ENCODE peak calls at places on chromosomes 13 and 19, in four cellular contexts. O is osteocyte, F is A549, Z is nephron progenitor cell. A is an unnamed sample.

GRCh38 chr19:51887522-51888498 is at the start of gene ZNF577:
- DNase-seq in O (peak), F (no peak), Z (peak), A (peak)

GRCh38 chr13:91045351-91046034 is 302.0 kb upstream of the MIR17HG start:
- DNase-seq in O (no peak), F (peak), Z (no peak), A (no peak)

GRCh38 chr19:11949201-11949600 is 15.6 kb upstream of the ZNF763 start:
- DNase-seq in O (no peak), F (no peak), Z (no peak), A (no peak)

GRCh38 chr13:97911311-97912138 is 42.0 kb upstream of the IPO5 start:
- DNase-seq in O (no peak), F (peak), Z (no peak), A (no peak)

GRCh38 chr19:14553939-14554243 is 18.0 kb downstream of the NDUFB7 start:
- DNase-seq in O (no peak), F (no peak), Z (no peak), A (no peak)

GRCh38 chr13:102309110-102309509 is 92.7 kb downstream of the FGF14 start:
- DNase-seq in O (no peak), F (no peak), Z (no peak), A (no peak)

GRCh38 chr13:95153647-95154405 is 147.4 kb downstream of the ABCC4 start:
- DNase-seq in O (no peak), F (no peak), Z (no peak), A (no peak)

GRCh38 chr13:30355405-30355741 is 48.0 kb upstream of the KATNAL1 start:
- DNase-seq in O (no peak), F (no peak), Z (peak), A (peak)

GRCh38 chr19:38183227-38183914 is 40.7 kb downstream of the DPF1 start:
- DNase-seq in O (no peak), F (no peak), Z (peak), A (no peak)

GRCh38 chr19:12783226-12783848 is 7.9 kb upstream of the JUNB start:
- DNase-seq in O (no peak), F (no peak), Z (no peak), A (no peak)

DNA sequence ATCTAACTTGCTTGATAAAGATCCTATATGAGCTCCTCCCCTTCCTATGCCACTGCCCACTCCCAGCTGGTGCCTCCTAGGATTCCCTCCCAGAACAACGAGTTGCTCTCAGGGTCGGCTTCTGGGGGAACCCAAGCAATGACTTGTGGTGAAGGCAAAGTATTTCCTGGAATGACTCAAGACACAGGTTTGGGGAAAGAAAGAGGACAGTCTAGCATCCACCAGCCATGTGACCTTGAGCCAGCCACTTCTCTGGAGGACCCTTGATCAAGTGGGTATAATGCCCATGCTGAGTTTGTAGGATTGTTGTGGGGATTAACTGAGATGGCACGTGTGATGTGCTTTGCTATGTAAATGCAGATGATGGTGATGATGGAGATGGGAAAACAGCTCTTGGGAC is 33.0 kb downstream of the MBD3L2B start:
- DNase-seq in O (no peak), F (no peak), Z (no peak), A (no peak)
- TF ChIP-seq CTCF in O (no peak), F (no peak), Z (no peak), A (no peak)

GRCh38 chr19:771332-771785 is 20.4 kb downstream of the MISP start:
- DNase-seq in O (no peak), F (no peak), Z (peak), A (no peak)
- TF ChIP-seq CTCF in O (peak), F (peak), Z (peak), A (no peak)

GRCh38 chr19:42400404-42400803 is 10.3 kb upstream of the CNFN start:
- DNase-seq in O (no peak), F (no peak), Z (no peak), A (no peak)

GRCh38 chr19:42394751-42395150 is 4.7 kb upstream of the CNFN start:
- DNase-seq in O (no peak), F (no peak), Z (no peak), A (no peak)

GRCh38 chr19:42397315-42398166 is 7.4 kb upstream of the CNFN start:
- DNase-seq in O (no peak), F (peak), Z (no peak), A (no peak)

GRCh38 chr19:42396248-42396541 is 6.1 kb upstream of the CNFN start:
- DNase-seq in O (no peak), F (no peak), Z (no peak), A (no peak)

DNA sequence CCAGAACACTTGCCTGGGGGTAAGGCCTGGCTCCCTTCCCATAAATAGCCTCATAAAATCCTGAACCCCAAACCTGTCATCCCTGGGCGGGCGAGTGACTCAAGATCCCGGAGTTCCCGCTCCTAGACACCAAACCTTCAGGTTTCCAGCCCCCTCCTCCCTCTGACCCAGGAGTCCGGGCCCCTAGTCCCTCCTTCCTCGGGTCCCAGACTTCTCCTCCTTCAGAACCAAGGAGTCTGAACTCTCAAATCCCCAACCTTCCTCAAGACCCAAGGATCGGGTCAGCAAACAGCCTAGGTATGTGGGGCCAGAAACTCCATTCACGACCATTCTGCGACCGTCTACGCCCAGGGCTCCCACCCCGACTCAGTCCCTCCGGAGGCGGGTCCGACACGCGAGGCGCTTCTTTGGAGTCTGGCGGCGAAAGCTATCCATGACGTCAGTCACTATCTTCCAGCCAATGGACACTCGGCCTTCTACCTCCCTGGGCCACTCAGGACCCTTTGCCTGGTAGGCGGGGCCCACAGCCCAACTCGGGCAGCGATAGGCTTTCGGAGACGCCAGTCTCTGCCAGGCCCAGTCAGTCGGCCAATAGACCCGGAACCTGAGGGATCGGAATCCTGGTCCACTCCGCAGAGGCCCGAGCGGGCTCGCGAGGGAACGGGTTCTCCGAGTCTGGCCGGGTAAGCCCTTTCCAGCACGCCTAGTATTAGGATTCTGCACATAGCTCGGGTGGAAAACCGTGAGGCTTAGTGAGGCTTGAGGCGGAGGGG is 6.6 kb upstream of the CNFN start:
- DNase-seq in O (peak), F (peak), Z (peak), A (peak)
- TF ChIP-seq CTCF in O (no peak), F (no peak), Z (no peak), A (no peak)

GRCh38 chr13:24249586-24249985 is 59.8 kb upstream of the C1QTNF9 start:
- DNase-seq in O (no peak), F (no peak), Z (no peak), A (no peak)
- TF ChIP-seq CTCF in O (no peak), F (no peak), Z (no peak), A (no peak)

A was measured in activated B cell treated with CpG ODN at 0.5 μM for 24 hours.